ENCODE peak calls at places on chromosomes 11 and 22, in eight cellular contexts. C is K562; F is anterior cingulate cortex; K is SK-N-MC; R is naive B cell; X is non-pigmented ciliary epithelial cell; N is HT1080; Q is stimulated activated CD4-positive, alpha-beta T cell treated with anti-CD3 and anti-CD28 coated beads, TNF-alpha, amount 100 ng/mL, for 48 hours. I is an unnamed sample.

GRCh38 chr11:16512163-16512562 is 155.8 kb upstream of the SOX6 start:
- DNase-seq in C (no peak), F (no peak), K (no peak), R (no peak), X (no peak), N (no peak), Q (no peak), I (no peak)

GRCh38 chr11:71339178-71339881 is 87.0 kb upstream of the SHANK2 start:
- DNase-seq in C (no peak), F (no peak), K (peak), R (no peak), X (no peak), N (no peak), Q (no peak), I (no peak)

GRCh38 chr22:22834204-22834603 is 53.4 kb upstream of the IGLL5 start:
- DNase-seq in C (no peak), F (no peak), K (no peak), R (no peak), X (no peak), N (no peak), Q (no peak), I (no peak)

GRCh38 chr11:66856496-66857233 is at the start of gene LRFN4:
- DNase-seq in C (peak), F (peak), K (no peak), R (peak), X (no peak), N (no peak), Q (no peak), I (peak)

GRCh38 chr11:66639066-66639813 is 737 bp downstream of the RBM4 start:
- DNase-seq in C (no peak), F (no peak), K (no peak), R (peak), X (no peak), N (peak), Q (no peak), I (no peak)

GRCh38 chr22:27405672-27406388 is 395.7 kb downstream of the MN1 start:
- DNase-seq in C (peak), F (no peak), K (no peak), R (no peak), X (no peak), N (peak), Q (no peak), I (peak)

GRCh38 chr11:69212121-69213110 is 56.7 kb downstream of the SMIM38 start:
- DNase-seq in C (no peak), F (no peak), K (no peak), R (no peak), X (no peak), N (no peak), Q (no peak), I (no peak)

GRCh38 chr11:65060913-65061408 is 2.6 kb upstream of the NAALADL1 start:
- DNase-seq in C (no peak), F (no peak), K (no peak), R (no peak), X (no peak), N (peak), Q (no peak), I (peak)

GRCh38 chr11:65432686-65433582 is 10.3 kb downstream of the NEAT1 start:
- DNase-seq in C (no peak), F (no peak), K (no peak), R (no peak), X (no peak), N (no peak), Q (no peak), I (no peak)

GRCh38 chr11:83510530-83511449 is 224.6 kb upstream of the CCDC90B start:
- DNase-seq in C (no peak), F (no peak), K (no peak), R (no peak), X (no peak), N (peak), Q (no peak), I (no peak)

GRCh38 chr11:94528551-94528950 is 15.2 kb upstream of the FUT4 start:
- DNase-seq in C (no peak), F (no peak), K (no peak), R (no peak), X (no peak), N (peak), Q (no peak), I (no peak)

GRCh38 chr22:46122980-46123693 is 27.2 kb upstream of the PPARA start:
- DNase-seq in C (no peak), F (no peak), K (no peak), R (no peak), X (no peak), N (no peak), Q (no peak), I (no peak)

GRCh38 chr11:125070699-125071254 is 7.7 kb downstream of the SLC37A2 start:
- DNase-seq in C (peak), F (no peak), K (no peak), R (peak), X (no peak), N (peak), Q (no peak), I (no peak)

GRCh38 chr22:39267966-39268365 is 23.2 kb upstream of the PDGFB start:
- DNase-seq in C (no peak), F (no peak), K (no peak), R (no peak), X (no peak), N (no peak), Q (no peak), I (no peak)

GRCh38 chr22:46153930-46154329 is 3.6 kb downstream of the PPARA start:
- DNase-seq in C (no peak), F (no peak), K (no peak), R (no peak), X (no peak), N (no peak), Q (no peak), I (no peak)

GRCh38 chr11:106986261-106986660 is 32.0 kb downstream of the GUCY1A2 start:
- DNase-seq in C (no peak), F (no peak), K (no peak), R (no peak), X (peak), N (no peak), Q (no peak), I (peak)

GRCh38 chr11:44318369-44318768 is 8.4 kb upstream of the ALX4 start:
- DNase-seq in C (no peak), F (no peak), K (no peak), R (no peak), X (no peak), N (no peak), Q (no peak), I (no peak)